ENCODE peak calls at places on chromosomes 7 and 10, in nine cellular contexts. R, B, X, I, W, K, Q, D and S are unnamed samples.

GRCh38 chr7:15306286-15306685 is 255.5 kb downstream of the AGMO start:
- DNase-seq in D (no peak), K (peak), Q (no peak), I (no peak), W (no peak), B (no peak), X (no peak), R (no peak), S (no peak)

GRCh38 chr7:116138202-116138801 is 72.0 kb upstream of the TES start:
- DNase-seq in B (no peak), Q (no peak), W (peak), X (no peak), D (peak), R (no peak), I (peak), K (peak), S (peak)

GRCh38 chr10:69769395-69769989 is 32.2 kb upstream of the COL13A1 start:
- DNase-seq in I (peak), R (peak), W (peak), B (no peak), K (peak), Q (no peak), D (no peak), X (no peak), S (peak)

GRCh38 chr7:87231243-87231642 is 11.7 kb upstream of the TMEM243 start:
- DNase-seq in I (no peak), D (no peak), K (no peak), X (peak), B (no peak), W (no peak), R (no peak), Q (peak), S (no peak)

GRCh38 chr10:101708870-101709269 is 13.9 kb upstream of the FBXW4 start:
- DNase-seq in X (no peak), K (no peak), B (no peak), Q (no peak), W (no peak), D (no peak), I (no peak), R (no peak), S (no peak)

GRCh38 chr10:598415-599170 is 90.9 kb downstream of the DIP2C start:
- DNase-seq in K (peak), D (no peak), W (peak), R (peak), Q (no peak), B (no peak), X (no peak), I (no peak), S (peak)

GRCh38 chr7:21023841-21024502 is 237.3 kb upstream of the SP8 start:
- DNase-seq in R (no peak), I (no peak), K (no peak), X (no peak), Q (no peak), D (no peak), W (no peak), B (no peak), S (no peak)

GRCh38 chr7:154304740-154305679 is 252.8 kb downstream of the DPP6 start:
- DNase-seq in B (no peak), D (no peak), Q (no peak), X (no peak), K (no peak), I (no peak), R (no peak), W (no peak), S (no peak)

GRCh38 chr7:157548691-157549265 is 212.0 kb downstream of the DNAJB6 start:
- DNase-seq in I (no peak), D (no peak), X (no peak), K (no peak), R (peak), B (peak), Q (no peak), W (no peak), S (no peak)

GRCh38 chr7:152338553-152338952 is 97.2 kb downstream of the KMT2C start:
- DNase-seq in B (no peak), K (peak), X (no peak), D (no peak), W (no peak), I (no peak), Q (no peak), R (no peak), S (no peak)

GRCh38 chr7:81627565-81628287 is 142.1 kb downstream of the HGF start:
- DNase-seq in B (no peak), D (no peak), Q (no peak), X (no peak), W (peak), I (no peak), R (no peak), K (peak), S (no peak)

GRCh38 chr7:105621617-105622016 is 40.3 kb upstream of the EFCAB10 start:
- DNase-seq in R (peak), B (no peak), D (no peak), K (peak), W (peak), Q (no peak), X (peak), I (no peak), S (peak)

GRCh38 chr7:106049139-106049725 is 62.9 kb downstream of the SYPL1 start:
- DNase-seq in B (no peak), K (no peak), X (no peak), D (no peak), R (no peak), I (no peak), Q (no peak), W (no peak), S (no peak)

GRCh38 chr10:8057636-8058273 is 3.3 kb downstream of the GATA3 start:
- DNase-seq in X (no peak), R (no peak), I (no peak), Q (no peak), B (no peak), D (no peak), K (no peak), W (no peak), S (no peak)

GRCh38 chr10:54415483-54415882 is 385.5 kb downstream of the PCDH15 start:
- DNase-seq in D (no peak), Q (no peak), I (no peak), B (no peak), W (no peak), X (no peak), R (no peak), K (no peak), S (no peak)

GRCh38 chr10:80279146-80279545 is 10.3 kb downstream of the MAT1A start:
- DNase-seq in B (no peak), I (no peak), X (no peak), R (no peak), Q (no peak), K (no peak), D (no peak), W (no peak), S (no peak)

GRCh38 chr10:43045631-43046287 is 31.1 kb upstream of the RET start:
- DNase-seq in K (no peak), X (peak), R (peak), I (no peak), Q (no peak), D (no peak), B (peak), W (no peak), S (no peak)

GRCh38 chr7:159019111-159019510 is 125.6 kb downstream of the VIPR2 start:
- DNase-seq in I (no peak), Q (no peak), B (no peak), X (peak), W (no peak), D (no peak), R (no peak), K (no peak), S (no peak)

GRCh38 chr7:106421181-106421762 is 136.5 kb upstream of the NAMPT start:
- DNase-seq in W (peak), B (peak), I (no peak), K (peak), X (peak), D (peak), R (peak), Q (peak), S (peak)

GRCh38 chr7:99839560-99840011 is 11.8 kb downstream of the CYP3A43 start:
- DNase-seq in W (no peak), B (no peak), R (no peak), D (no peak), I (no peak), X (no peak), K (no peak), Q (no peak), S (no peak)

GRCh38 chr7:22001345-22002004 is 55.8 kb upstream of the CDCA7L start:
- DNase-seq in R (no peak), X (no peak), D (no peak), Q (no peak), I (peak), B (no peak), K (peak), W (peak), S (peak)

GRCh38 chr7:44681645-44682044 is 67.0 kb upstream of the ZMIZ2 start:
- DNase-seq in W (no peak), I (no peak), K (no peak), B (no peak), X (no peak), Q (no peak), D (no peak), R (no peak), S (no peak)

GRCh38 chr7:117068511-117069155 is 115.3 kb downstream of the ST7 start:
- DNase-seq in R (no peak), Q (peak), K (no peak), D (no peak), W (no peak), X (no peak), I (no peak), B (no peak), S (no peak)

GRCh38 chr10:88080213-88080612 is 216.8 kb downstream of the PTEN start:
- DNase-seq in Q (peak), B (no peak), R (no peak), X (no peak), D (no peak), I (no peak), W (peak), K (peak), S (peak)

GRCh38 chr10:16520900-16521299 is 779 bp downstream of the C1QL3 start:
- DNase-seq in W (no peak), B (peak), D (no peak), X (peak), Q (peak), R (peak), K (peak), I (no peak), S (no peak)

GRCh38 chr7:12403287-12404181 is at the start of gene VWDE:
- DNase-seq in B (peak), K (peak), I (peak), D (no peak), X (no peak), Q (peak), R (peak), W (peak), S (no peak)

GRCh38 chr10:89164080-89164479 is 43.0 kb downstream of the CH25H start:
- DNase-seq in W (no peak), B (no peak), Q (no peak), R (no peak), X (no peak), D (peak), K (no peak), I (no peak), S (no peak)

GRCh38 chr7:24756989-24757798 is at the start of gene GSDME:
- DNase-seq in I (no peak), B (peak), X (peak), W (peak), K (peak), R (peak), D (no peak), Q (peak), S (no peak)

GRCh38 chr10:108039821-108040584 is 875.5 kb upstream of the SORCS1 start:
- DNase-seq in Q (no peak), K (no peak), W (no peak), D (no peak), I (no peak), R (no peak), B (no peak), X (no peak), S (no peak)

GRCh38 chr7:55177068-55177530 is 158.3 kb downstream of the EGFR start:
- DNase-seq in R (no peak), X (no peak), D (no peak), W (no peak), Q (no peak), I (no peak), K (peak), B (no peak), S (no peak)

GRCh38 chr7:32661501-32661900 is 166.2 kb downstream of the AVL9 start:
- DNase-seq in D (no peak), K (no peak), W (no peak), X (no peak), Q (no peak), R (no peak), B (no peak), I (no peak), S (no peak)

GRCh38 chr7:80277434-80278427 is 143.1 kb downstream of the GNAI1 start:
- DNase-seq in X (no peak), D (no peak), R (no peak), I (peak), B (no peak), W (peak), Q (no peak), K (peak), S (peak)

GRCh38 chr7:41994746-41995110 is 242.3 kb downstream of the GLI3 start:
- DNase-seq in Q (no peak), R (no peak), D (no peak), X (no peak), W (no peak), B (no peak), I (no peak), K (peak), S (no peak)

GRCh38 chr7:108170251-108170650 is 40.1 kb upstream of the LAMB4 start:
- DNase-seq in D (no peak), R (no peak), I (no peak), Q (no peak), B (no peak), K (no peak), W (no peak), X (no peak), S (no peak)
- H3K4me3 ChIP-seq in D (no peak), R (no peak), I (no peak), Q (no peak), B (no peak), K (no peak), W (no peak), X (no peak), S (no peak)

GRCh38 chr7:132577206-132578049 is 1.2 kb upstream of the PLXNA4 start:
- DNase-seq in K (peak), I (no peak), X (peak), Q (peak), D (no peak), B (peak), R (peak), W (peak), S (peak)

GRCh38 chr7:132576723-132577089 is 436 bp upstream of the PLXNA4 start:
- DNase-seq in X (no peak), I (no peak), Q (no peak), R (no peak), W (no peak), D (no peak), B (no peak), K (peak), S (no peak)

GRCh38 chr7:132574281-132574680 is 2.0 kb downstream of the PLXNA4 start:
- DNase-seq in B (no peak), I (no peak), Q (no peak), D (no peak), W (no peak), K (no peak), R (no peak), X (no peak), S (no peak)

GRCh38 chr7:132575987-132576722 is at the start of gene PLXNA4:
- DNase-seq in Q (peak), R (peak), K (peak), I (no peak), B (no peak), X (no peak), W (no peak), D (no peak), S (no peak)

DNA sequence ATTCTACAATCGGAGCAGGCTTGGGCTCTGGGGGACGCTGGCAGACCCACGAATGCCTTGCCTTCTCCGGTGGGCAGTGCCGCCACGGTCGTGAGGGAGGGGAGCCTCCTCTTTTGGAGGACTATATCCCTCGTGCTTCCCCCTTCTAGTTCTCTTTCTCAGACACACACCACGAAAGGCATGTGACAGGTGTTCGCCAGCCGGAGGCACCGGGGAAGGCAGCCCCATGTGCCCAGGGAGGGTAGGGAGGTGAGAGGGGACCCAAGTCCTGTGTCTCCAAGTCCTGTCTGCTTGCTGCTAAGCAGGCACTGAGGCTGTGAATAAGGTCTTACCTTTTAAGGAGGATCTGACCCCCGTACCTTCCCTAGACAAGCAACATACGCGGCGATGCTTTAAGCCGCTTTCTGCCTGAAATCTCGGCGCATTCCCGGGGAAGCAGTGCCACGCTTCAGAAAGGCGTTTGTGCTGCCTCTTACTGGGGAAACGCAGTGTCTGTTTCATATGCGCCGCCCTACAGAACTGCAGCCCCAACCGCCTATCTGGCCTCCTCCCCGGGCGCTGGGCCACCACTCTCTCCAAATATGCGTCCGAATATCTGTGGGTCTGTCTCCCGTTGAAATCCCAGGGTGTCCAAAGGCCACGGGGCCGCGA is 809 bp downstream of the PLXNA4 start:
- DNase-seq in B (no peak), I (no peak), W (peak), K (peak), R (peak), Q (peak), D (no peak), X (peak), S (peak)
- H3K4me3 ChIP-seq in B (peak), I (no peak), W (peak), K (peak), R (peak), Q (no peak), D (no peak), X (peak), S (peak)

DNA sequence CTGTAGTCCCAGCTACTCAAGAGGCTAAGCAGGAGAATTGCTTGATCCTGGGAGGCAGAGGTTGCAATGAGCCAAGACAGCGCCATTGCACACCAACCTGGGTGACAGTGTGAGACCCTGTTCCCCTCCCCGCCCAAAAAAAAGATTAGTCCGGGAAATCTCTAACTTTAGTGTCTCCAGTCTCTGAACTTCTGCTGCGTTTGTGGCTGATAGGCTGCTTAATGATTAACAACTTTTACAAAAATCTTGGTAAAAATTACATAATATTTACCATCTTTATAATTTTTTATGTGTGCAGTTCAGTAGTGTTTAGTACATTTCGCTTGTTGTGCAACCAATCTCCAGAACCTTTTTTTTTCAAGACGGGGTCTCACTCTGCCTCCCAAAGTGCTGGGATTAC is 9.7 kb upstream of the PLAU start:
- DNase-seq in B (no peak), Q (no peak), I (no peak), K (no peak), W (no peak), X (no peak), R (no peak), D (no peak), S (no peak)
- H3K4me3 ChIP-seq in B (no peak), Q (no peak), I (no peak), K (no peak), W (no peak), X (no peak), R (no peak), D (no peak), S (no peak)

DNA sequence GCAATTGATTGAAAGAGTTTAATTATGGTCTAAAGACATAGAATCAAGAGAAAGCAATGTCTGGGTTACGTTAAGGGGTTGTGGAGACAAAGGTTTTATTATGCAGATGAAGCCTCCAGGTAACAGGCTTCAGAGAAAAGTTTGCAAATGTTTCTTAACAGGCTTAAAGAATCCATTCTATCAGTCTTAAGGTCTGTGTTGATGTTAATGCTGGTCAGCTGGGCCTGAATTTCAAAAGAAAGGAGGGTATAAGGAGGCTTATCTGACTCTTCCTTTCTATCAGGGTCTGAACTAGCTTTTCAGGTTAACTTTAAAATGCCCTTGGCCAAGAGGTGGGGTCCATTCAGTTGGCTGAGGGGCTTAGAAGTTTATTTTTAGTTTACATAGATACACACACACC is 1004.5 kb upstream of the C7orf33 start:
- DNase-seq in W (no peak), I (no peak), K (no peak), D (no peak), Q (no peak), X (no peak), B (no peak), R (no peak), S (no peak)
- H3K4me3 ChIP-seq in W (no peak), I (no peak), K (no peak), D (no peak), Q (no peak), X (no peak), B (no peak), R (no peak), S (no peak)

GRCh38 chr10:78891741-78892140 is 177.0 kb upstream of the ZMIZ1 start:
- DNase-seq in B (no peak), K (no peak), R (no peak), W (no peak), X (no peak), I (no peak), Q (no peak), D (no peak), S (no peak)

GRCh38 chr10:78890506-78890905 is 178.3 kb upstream of the ZMIZ1 start:
- DNase-seq in Q (peak), D (no peak), X (no peak), K (no peak), B (no peak), W (no peak), R (no peak), I (no peak), S (no peak)

GRCh38 chr10:78894089-78894840 is 174.5 kb upstream of the ZMIZ1 start:
- DNase-seq in W (no peak), K (no peak), I (no peak), B (no peak), Q (no peak), D (no peak), X (no peak), R (no peak), S (no peak)

GRCh38 chr10:78893217-78893616 is 175.5 kb upstream of the ZMIZ1 start:
- DNase-seq in R (no peak), I (no peak), W (no peak), K (no peak), X (no peak), D (no peak), Q (no peak), B (no peak), S (no peak)

DNA sequence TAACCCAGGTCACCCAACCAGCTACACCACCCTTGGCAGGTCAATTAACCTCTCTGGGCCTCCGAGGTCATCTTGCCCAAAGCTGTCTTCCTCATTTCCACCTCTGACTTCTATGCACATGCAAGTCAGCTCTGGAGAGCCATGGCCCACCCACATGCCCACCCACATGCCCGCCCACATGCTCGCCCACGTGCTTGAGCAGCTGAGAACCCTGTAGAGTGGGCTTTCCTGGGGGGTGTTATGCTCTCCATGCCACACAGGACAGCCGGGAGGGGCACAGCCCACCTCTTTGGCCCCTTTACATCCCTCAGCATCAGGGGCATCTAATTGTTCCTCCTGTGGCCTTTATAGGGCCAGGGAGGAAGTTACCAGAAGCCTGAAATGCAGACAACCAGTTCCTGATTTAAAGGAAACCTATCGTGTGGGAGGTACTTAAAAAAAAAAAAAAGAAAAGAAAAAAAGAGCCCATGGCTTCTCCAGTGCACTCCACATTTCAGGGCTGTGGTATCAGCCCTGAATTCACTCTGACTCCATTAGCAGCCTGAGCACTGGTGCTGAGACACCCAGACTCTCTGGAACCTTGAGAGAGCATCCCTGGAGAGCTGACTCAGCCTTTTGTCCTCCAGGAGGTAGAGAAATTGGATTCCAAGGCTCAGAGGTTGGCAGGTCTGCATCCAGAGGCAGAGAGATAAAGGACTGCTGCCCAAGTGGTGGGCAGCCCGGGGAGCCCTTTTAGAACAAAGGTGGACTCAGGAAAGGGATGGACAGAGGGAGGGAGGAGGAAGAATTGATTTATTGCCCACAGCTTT is 176.2 kb upstream of the ZMIZ1 start:
- DNase-seq in D (no peak), Q (no peak), X (no peak), K (no peak), R (no peak), W (no peak), B (no peak), I (no peak), S (no peak)
- H3K4me3 ChIP-seq in D (no peak), Q (no peak), X (no peak), K (no peak), R (no peak), W (no peak), B (no peak), I (no peak), S (no peak)